ENCODE peak calls at places on chromosomes 6 and 20, in five cellular contexts. One of them, this sample, is unnamed.

GRCh38 chr6:148183776-148184175 is 158.9 kb upstream of the SASH1 start:
- DNase-seq in stimulated activated CD4-positive, alpha-beta T cell treated with anti-CD3 and anti-CD28 coated beads, Interleukin-2, amount 100 ng/mL, for 24 hours: no peak
- DNase-seq in islet precursor cell: no peak
- DNase-seq in AML-193: no peak
- DNase-seq in HFFc6: no peak
- DNase-seq in this sample: no peak

GRCh38 chr6:10316327-10316726 is 98.5 kb downstream of the TFAP2A start:
- DNase-seq in islet precursor cell: peak; percentile 93
- DNase-seq in HFFc6: peak; percentile 96
- DNase-seq in stimulated activated CD4-positive, alpha-beta T cell treated with anti-CD3 and anti-CD28 coated beads, Interleukin-2, amount 100 ng/mL, for 24 hours: no peak
- DNase-seq in AML-193: no peak
- DNase-seq in this sample: no peak

GRCh38 chr20:17771206-17772004 is 71.6 kb downstream of the BANF2 start:
- DNase-seq in islet precursor cell: peak; percentile 81
- DNase-seq in AML-193: no peak
- DNase-seq in HFFc6: peak; percentile 6
- DNase-seq in stimulated activated CD4-positive, alpha-beta T cell treated with anti-CD3 and anti-CD28 coated beads, Interleukin-2, amount 100 ng/mL, for 24 hours: no peak
- DNase-seq in this sample: no peak

GRCh38 chr6:89302936-89303335 is 12.2 kb downstream of the GABRR2 start:
- DNase-seq in HFFc6: no peak
- DNase-seq in stimulated activated CD4-positive, alpha-beta T cell treated with anti-CD3 and anti-CD28 coated beads, Interleukin-2, amount 100 ng/mL, for 24 hours: no peak
- DNase-seq in islet precursor cell: no peak
- DNase-seq in AML-193: peak; percentile 58
- DNase-seq in this sample: no peak

GRCh38 chr6:73393278-73393677 is 1.4 kb upstream of the DDX43 start:
- DNase-seq in islet precursor cell: no peak
- DNase-seq in HFFc6: peak; percentile 38
- DNase-seq in AML-193: no peak
- DNase-seq in stimulated activated CD4-positive, alpha-beta T cell treated with anti-CD3 and anti-CD28 coated beads, Interleukin-2, amount 100 ng/mL, for 24 hours: no peak
- DNase-seq in this sample: no peak

GRCh38 chr20:18263723-18264122 is 24.6 kb upstream of the ZNF133 start:
- DNase-seq in stimulated activated CD4-positive, alpha-beta T cell treated with anti-CD3 and anti-CD28 coated beads, Interleukin-2, amount 100 ng/mL, for 24 hours: no peak
- DNase-seq in HFFc6: no peak
- DNase-seq in islet precursor cell: no peak
- DNase-seq in AML-193: no peak
- DNase-seq in this sample: no peak

GRCh38 chr6:170405311-170405975 is 98.9 kb downstream of the FAM120B start:
- DNase-seq in islet precursor cell: peak; percentile 78
- DNase-seq in AML-193: no peak
- DNase-seq in stimulated activated CD4-positive, alpha-beta T cell treated with anti-CD3 and anti-CD28 coated beads, Interleukin-2, amount 100 ng/mL, for 24 hours: no peak
- DNase-seq in HFFc6: peak; percentile 97
- DNase-seq in this sample: no peak

GRCh38 chr6:150373260-150373701 is 4.5 kb downstream of the IYD start:
- DNase-seq in islet precursor cell: no peak
- DNase-seq in stimulated activated CD4-positive, alpha-beta T cell treated with anti-CD3 and anti-CD28 coated beads, Interleukin-2, amount 100 ng/mL, for 24 hours: no peak
- DNase-seq in HFFc6: peak; percentile 23
- DNase-seq in AML-193: no peak
- DNase-seq in this sample: peak; percentile 64

GRCh38 chr6:90765895-90766294 is 179.0 kb upstream of the MAP3K7 start:
- DNase-seq in HFFc6: no peak
- DNase-seq in AML-193: no peak
- DNase-seq in islet precursor cell: no peak
- DNase-seq in stimulated activated CD4-positive, alpha-beta T cell treated with anti-CD3 and anti-CD28 coated beads, Interleukin-2, amount 100 ng/mL, for 24 hours: no peak
- DNase-seq in this sample: no peak

GRCh38 chr20:32470025-32470861 is 112.1 kb downstream of the ASXL1 start:
- DNase-seq in islet precursor cell: peak; percentile 94
- DNase-seq in stimulated activated CD4-positive, alpha-beta T cell treated with anti-CD3 and anti-CD28 coated beads, Interleukin-2, amount 100 ng/mL, for 24 hours: peak; percentile 21
- DNase-seq in AML-193: peak; percentile 59
- DNase-seq in HFFc6: peak; percentile 50
- DNase-seq in this sample: peak; percentile 72

GRCh38 chr6:40585218-40585617 is 1.9 kb downstream of the LRFN2 start:
- DNase-seq in islet precursor cell: no peak
- DNase-seq in HFFc6: no peak
- DNase-seq in stimulated activated CD4-positive, alpha-beta T cell treated with anti-CD3 and anti-CD28 coated beads, Interleukin-2, amount 100 ng/mL, for 24 hours: no peak
- DNase-seq in AML-193: no peak
- DNase-seq in this sample: no peak

GRCh38 chr6:149843051-149843633 is 21.0 kb downstream of the LRP11 start:
- DNase-seq in islet precursor cell: no peak
- DNase-seq in HFFc6: no peak
- DNase-seq in AML-193: no peak
- DNase-seq in stimulated activated CD4-positive, alpha-beta T cell treated with anti-CD3 and anti-CD28 coated beads, Interleukin-2, amount 100 ng/mL, for 24 hours: no peak
- DNase-seq in this sample: peak; percentile 67

GRCh38 chr6:16089232-16089843 is 39.5 kb upstream of the MYLIP start:
- DNase-seq in AML-193: peak; percentile 39
- DNase-seq in HFFc6: no peak
- DNase-seq in islet precursor cell: no peak
- DNase-seq in stimulated activated CD4-positive, alpha-beta T cell treated with anti-CD3 and anti-CD28 coated beads, Interleukin-2, amount 100 ng/mL, for 24 hours: no peak
- DNase-seq in this sample: no peak

GRCh38 chr6:147867827-147868226 is 359.3 kb downstream of the SAMD5 start:
- DNase-seq in HFFc6: no peak
- DNase-seq in stimulated activated CD4-positive, alpha-beta T cell treated with anti-CD3 and anti-CD28 coated beads, Interleukin-2, amount 100 ng/mL, for 24 hours: no peak
- DNase-seq in islet precursor cell: no peak
- DNase-seq in AML-193: no peak
- DNase-seq in this sample: no peak

GRCh38 chr20:21682576-21682975 is 22.9 kb upstream of the PAX1 start:
- DNase-seq in islet precursor cell: no peak
- DNase-seq in AML-193: no peak
- DNase-seq in HFFc6: no peak
- DNase-seq in stimulated activated CD4-positive, alpha-beta T cell treated with anti-CD3 and anti-CD28 coated beads, Interleukin-2, amount 100 ng/mL, for 24 hours: no peak
- DNase-seq in this sample: no peak

GRCh38 chr6:87277123-87277522 is 45.3 kb upstream of the SMIM8 start:
- DNase-seq in islet precursor cell: no peak
- DNase-seq in stimulated activated CD4-positive, alpha-beta T cell treated with anti-CD3 and anti-CD28 coated beads, Interleukin-2, amount 100 ng/mL, for 24 hours: no peak
- DNase-seq in AML-193: peak; percentile 74
- DNase-seq in HFFc6: peak; percentile 15
- DNase-seq in this sample: no peak